ENCODE peak calls at places on chromosomes 4 and X, in four cellular contexts. A, V, Z and I are unnamed samples.

GRCh38 chr4:154314248-154314647 is 177.4 kb downstream of the DCHS2 start:
- DNase-seq in A (no peak), V (peak; percentile 13), Z (no peak), I (no peak)

GRCh38 chr4:1644906-1645657 is 39.0 kb downstream of the FAM53A start:
- DNase-seq in Z (no peak), A (no peak), V (no peak), I (no peak)

GRCh38 chrX:32150141-32150540 is 1061.2 kb downstream of the DMD start:
- DNase-seq in Z (no peak), V (no peak), A (no peak), I (no peak)

GRCh38 chr4:2714071-2714770 is 41.9 kb downstream of the TNIP2 start:
- DNase-seq in Z (no peak), V (no peak), A (no peak), I (no peak)

GRCh38 chr4:118967393-118967792 is 78.7 kb downstream of the SYNPO2 start:
- DNase-seq in Z (no peak), V (no peak), A (no peak), I (no peak)

GRCh38 chr4:151468715-151469696 is 60.0 kb downstream of the FHIP1A start:
- DNase-seq in V (no peak), A (no peak), Z (no peak), I (no peak)

GRCh38 chrX:17038681-17039161 is 92.3 kb downstream of the REPS2 start:
- DNase-seq in A (no peak), V (no peak), Z (no peak), I (no peak)

GRCh38 chr4:15352508-15352907 is 75.3 kb upstream of the C1QTNF7 start:
- DNase-seq in Z (no peak), V (no peak), A (no peak), I (no peak)

GRCh38 chr4:118969359-118969758 is 80.7 kb downstream of the SYNPO2 start:
- DNase-seq in Z (no peak), A (peak; percentile 8), V (peak; percentile 11), I (no peak)

GRCh38 chrX:6024204-6024603 is 204.5 kb downstream of the NLGN4X start:
- DNase-seq in A (no peak), V (no peak), Z (no peak), I (no peak)

GRCh38 chr4:134862116-134862515 is 660.5 kb upstream of the PABPC4L start:
- DNase-seq in A (no peak), V (no peak), Z (no peak), I (no peak)

GRCh38 chr4:87014284-87014782 is 79.5 kb downstream of the AFF1 start:
- DNase-seq in V (no peak), Z (no peak), A (no peak), I (no peak)

GRCh38 chr4:3174371-3175338 is 74.3 kb upstream of the MSANTD1 start:
- DNase-seq in V (no peak), Z (no peak), A (no peak), I (no peak)

GRCh38 chrX:72475952-72476668 is 96.5 kb downstream of the HDAC8 start:
- DNase-seq in Z (no peak), A (no peak), V (no peak), I (no peak)

GRCh38 chr4:177393236-177393635 is 49.0 kb downstream of the AGA start:
- DNase-seq in A (no peak), Z (no peak), V (no peak), I (no peak)

GRCh38 chrX:128698528-128698927 is 646.3 kb upstream of the ACTRT1 start:
- DNase-seq in Z (no peak), A (no peak), V (no peak), I (no peak)

GRCh38 chr4:2798399-2799301 is 5.8 kb downstream of the SH3BP2 start:
- DNase-seq in A (no peak), Z (peak; percentile 49), V (no peak), I (no peak)

GRCh38 chrX:29295987-29296680 is 708.9 kb downstream of the IL1RAPL1 start:
- DNase-seq in Z (no peak), A (no peak), V (no peak), I (no peak)
- TF ChIP-seq POLR2AphosphoS2 in Z (no peak), A (no peak), V (no peak), I (no peak)

GRCh38 chrX:154374361-154375155 is at the start of gene FLNA:
- DNase-seq in V (no peak), Z (no peak), A (no peak), I (no peak)
- TF ChIP-seq POLR2AphosphoS2 in V (no peak), Z (no peak), A (no peak), I (no peak)

DNA sequence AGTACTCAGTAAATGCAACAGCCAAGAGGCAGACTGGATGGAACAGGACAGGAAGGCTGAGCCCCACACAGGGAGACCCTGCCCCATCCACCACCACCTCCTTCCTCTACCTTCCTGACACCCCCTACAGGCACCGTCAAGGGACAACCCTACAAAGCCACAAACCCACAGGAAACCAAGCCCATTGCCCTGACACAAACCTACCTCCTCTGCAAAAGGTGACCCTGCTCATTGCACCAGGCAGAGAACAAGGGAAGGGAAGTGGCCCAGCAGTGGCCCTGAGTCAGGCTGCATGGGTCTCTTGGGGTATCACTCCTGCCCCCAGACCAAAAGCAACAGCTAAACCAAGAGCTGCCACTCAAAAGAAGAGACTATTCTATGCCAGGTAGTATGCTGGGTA is 21.0 kb downstream of the JAKMIP1 start:
- DNase-seq in V (no peak), A (no peak), Z (no peak), I (no peak)
- TF ChIP-seq POLR2AphosphoS2 in V (no peak), A (no peak), Z (no peak), I (no peak)

DNA sequence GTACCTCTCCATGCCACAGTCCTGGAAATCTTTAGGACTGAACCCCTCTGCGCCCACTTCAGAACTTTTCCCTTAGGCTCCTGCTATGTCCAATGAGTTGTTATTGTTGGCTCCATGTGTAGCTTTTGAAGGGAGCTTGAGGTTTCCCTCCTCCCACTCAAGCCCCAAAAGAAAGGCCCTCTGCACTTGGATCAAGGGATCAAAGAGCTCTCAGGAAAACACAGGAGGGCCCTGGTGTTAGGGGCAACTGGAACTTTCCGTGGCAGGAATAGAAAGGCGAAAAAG is 135.0 kb downstream of the RASL11B start:
- DNase-seq in Z (no peak), V (no peak), A (no peak), I (no peak)
- TF ChIP-seq POLR2AphosphoS2 in Z (no peak), V (no peak), A (no peak), I (no peak)

DNA sequence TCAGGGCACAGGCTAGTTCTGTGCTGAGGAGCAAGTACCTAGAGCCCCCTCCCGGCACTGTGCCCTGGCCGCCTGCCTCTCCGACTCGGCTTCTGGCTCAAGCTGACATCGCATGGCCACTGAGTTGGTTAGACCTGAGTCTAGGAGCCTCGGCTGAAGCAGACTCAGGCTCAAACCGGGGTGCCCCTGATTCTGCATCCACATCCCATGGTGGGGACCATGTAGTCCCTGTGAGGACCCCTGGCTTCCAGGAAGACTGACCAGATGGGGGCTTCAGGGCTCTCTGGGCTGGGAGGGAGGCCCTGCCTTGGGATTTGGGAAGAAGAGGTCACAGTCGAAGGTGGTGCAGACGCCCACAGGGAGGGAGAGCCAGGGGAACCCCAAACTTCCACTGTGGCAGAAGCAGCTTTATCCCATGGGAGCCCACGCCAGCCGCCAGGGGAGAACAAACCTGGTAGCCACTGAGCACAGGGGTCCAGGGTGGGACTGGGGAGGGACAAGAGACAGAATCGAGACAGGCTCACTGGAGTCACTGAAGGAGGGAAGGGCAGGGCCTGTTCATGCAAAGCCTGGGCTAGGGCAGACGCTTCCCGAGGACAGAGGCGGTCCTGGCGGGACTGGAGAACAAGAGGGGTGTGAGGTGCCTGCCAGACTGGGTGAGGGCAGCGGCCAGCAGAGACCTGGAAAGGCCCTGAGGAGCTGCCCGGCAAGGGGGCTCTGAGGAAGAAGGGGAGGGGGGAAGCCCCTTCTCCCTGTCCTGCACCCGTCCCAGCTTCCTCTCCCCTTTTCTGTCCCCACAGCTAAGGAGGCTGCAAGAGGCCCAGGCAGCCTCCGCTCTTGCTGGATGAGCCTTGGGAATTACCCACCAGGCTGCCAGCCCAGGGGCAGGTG is 1.1 kb downstream of the PDE6B start:
- DNase-seq in Z (no peak), A (no peak), V (no peak), I (no peak)
- TF ChIP-seq POLR2AphosphoS2 in Z (no peak), A (no peak), V (no peak), I (no peak)

GRCh38 chrX:130887392-130887791 is 15.6 kb downstream of the ENOX2 start:
- DNase-seq in A (no peak), V (no peak), Z (no peak), I (no peak)
- TF ChIP-seq POLR2AphosphoS2 in A (no peak), V (no peak), Z (no peak), I (no peak)

DNA sequence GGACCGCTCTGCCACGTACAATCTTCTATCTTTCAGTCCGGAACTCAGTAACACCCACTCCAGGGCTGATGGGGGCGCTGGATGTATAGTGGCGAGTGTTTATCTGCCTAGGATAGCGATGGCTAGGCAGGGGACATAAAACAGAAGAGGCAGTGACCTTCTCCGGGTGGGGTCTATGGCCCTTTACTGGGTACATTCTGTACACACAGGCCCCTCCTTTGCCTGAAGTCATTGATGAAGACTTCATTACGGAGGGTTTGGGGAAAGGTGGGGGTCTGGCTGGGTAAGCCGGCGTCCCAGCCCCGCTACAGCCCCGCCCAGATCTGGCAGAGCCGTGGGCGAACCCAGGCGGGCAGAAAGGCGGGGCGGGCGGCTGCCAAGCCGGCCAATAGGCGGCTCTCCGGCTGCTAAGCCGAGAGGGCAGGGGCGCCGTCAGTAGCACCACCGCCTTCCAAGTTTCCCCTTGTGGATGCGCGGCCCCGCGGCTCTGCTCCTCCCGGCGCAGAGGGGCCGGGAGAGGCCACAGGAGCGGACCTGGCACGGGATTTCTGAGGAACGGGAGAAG is at the start of gene CHST7:
- DNase-seq in V (peak; percentile 54), Z (no peak), A (peak; percentile 67), I (no peak)
- TF ChIP-seq POLR2AphosphoS2 in V (no peak), Z (no peak), A (no peak), I (no peak)